ENCODE peak calls at places on chromosomes 12 and 14, in nine cellular contexts. One of them, this sample, is unnamed.

GRCh38 chr14:104149617-104150141 is 11.3 kb downstream of the KIF26A start:
- DNase-seq in IMR-90: no peak
- DNase-seq in AG10803: no peak
- DNase-seq in GM13977: no peak
- DNase-seq in heart left ventricle: no peak
- DNase-seq in left ventricle myocardium inferior: no peak
- DNase-seq in heart right ventricle: peak
- DNase-seq in stomach: no peak
- DNase-seq in colonic mucosa: no peak
- DNase-seq in this sample: no peak

GRCh38 chr12:57772429-57773322 is at the start of gene EEF1AKMT3:
- DNase-seq in IMR-90: peak
- DNase-seq in AG10803: peak
- DNase-seq in GM13977: no peak
- DNase-seq in heart left ventricle: peak
- DNase-seq in left ventricle myocardium inferior: peak
- DNase-seq in heart right ventricle: peak
- DNase-seq in stomach: peak
- DNase-seq in colonic mucosa: peak
- DNase-seq in this sample: peak

GRCh38 chr12:9235519-9235918 is 27.3 kb upstream of the PZP start:
- DNase-seq in IMR-90: no peak
- DNase-seq in AG10803: no peak
- DNase-seq in GM13977: no peak
- DNase-seq in heart left ventricle: no peak
- DNase-seq in left ventricle myocardium inferior: no peak
- DNase-seq in heart right ventricle: no peak
- DNase-seq in stomach: no peak
- DNase-seq in colonic mucosa: no peak
- DNase-seq in this sample: no peak

GRCh38 chr12:1836854-1837411 is 16.6 kb downstream of the LRTM2 start:
- DNase-seq in IMR-90: no peak
- DNase-seq in AG10803: no peak
- DNase-seq in GM13977: no peak
- DNase-seq in heart left ventricle: no peak
- DNase-seq in left ventricle myocardium inferior: no peak
- DNase-seq in heart right ventricle: no peak
- DNase-seq in stomach: no peak
- DNase-seq in colonic mucosa: no peak
- DNase-seq in this sample: no peak

GRCh38 chr12:57276935-57277563 is 26.1 kb upstream of the STAC3 start:
- DNase-seq in IMR-90: peak
- DNase-seq in AG10803: peak
- DNase-seq in GM13977: no peak
- DNase-seq in heart left ventricle: no peak
- DNase-seq in left ventricle myocardium inferior: no peak
- DNase-seq in heart right ventricle: no peak
- DNase-seq in stomach: peak
- DNase-seq in colonic mucosa: peak
- DNase-seq in this sample: peak

GRCh38 chr12:2893007-2893406 is 2.3 kb downstream of the TULP3 start:
- DNase-seq in IMR-90: peak
- DNase-seq in AG10803: peak
- DNase-seq in GM13977: no peak
- DNase-seq in heart left ventricle: no peak
- DNase-seq in left ventricle myocardium inferior: no peak
- DNase-seq in heart right ventricle: no peak
- DNase-seq in stomach: no peak
- DNase-seq in colonic mucosa: no peak
- DNase-seq in this sample: no peak

GRCh38 chr12:51371295-51371953 is 19.8 kb downstream of the GALNT6 start:
- DNase-seq in IMR-90: peak
- DNase-seq in AG10803: peak
- DNase-seq in GM13977: no peak
- DNase-seq in heart left ventricle: peak
- DNase-seq in left ventricle myocardium inferior: peak
- DNase-seq in heart right ventricle: no peak
- DNase-seq in stomach: peak
- DNase-seq in colonic mucosa: no peak
- DNase-seq in this sample: peak

GRCh38 chr12:56988207-56988739 is 18.1 kb downstream of the ZBTB39 start:
- DNase-seq in IMR-90: no peak
- DNase-seq in AG10803: no peak
- DNase-seq in GM13977: peak
- DNase-seq in heart left ventricle: peak
- DNase-seq in left ventricle myocardium inferior: no peak
- DNase-seq in heart right ventricle: peak
- DNase-seq in stomach: no peak
- DNase-seq in colonic mucosa: no peak
- DNase-seq in this sample: no peak

DNA sequence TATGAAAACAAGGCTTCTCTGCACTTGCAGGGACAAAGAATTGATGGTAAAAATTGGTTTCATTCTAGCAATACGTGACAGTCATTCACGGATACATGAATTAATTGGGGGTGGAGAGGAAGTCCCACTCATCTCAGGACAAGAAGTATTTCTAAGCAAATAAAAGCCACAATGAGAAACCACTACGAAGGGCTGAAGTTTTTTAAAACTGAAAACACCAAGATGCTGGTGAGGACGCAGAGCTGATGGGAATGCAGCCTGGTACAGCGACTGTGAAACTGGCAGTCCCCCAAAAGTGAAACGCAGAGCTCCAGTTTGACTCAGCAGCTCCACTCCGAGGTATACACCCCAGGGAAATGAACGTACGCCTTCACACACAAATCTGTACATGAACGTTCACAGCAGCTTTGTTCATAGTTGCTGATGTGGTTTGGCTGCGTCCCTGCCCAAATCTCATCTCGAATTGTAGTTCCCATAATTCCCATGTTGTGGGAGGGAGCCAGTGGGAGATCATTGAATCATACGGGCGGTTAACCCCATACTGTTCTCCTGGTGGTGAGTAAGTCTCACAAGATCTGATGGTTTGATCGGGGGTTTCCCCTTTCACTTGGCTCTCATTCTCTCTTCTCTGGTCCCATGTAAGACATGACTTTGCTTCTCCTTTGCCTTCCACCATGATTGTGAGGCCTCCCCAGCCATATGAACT is 89.0 kb downstream of the SCARB1 start:
- DNase-seq in IMR-90: peak
- DNase-seq in AG10803: peak
- DNase-seq in GM13977: peak
- DNase-seq in heart left ventricle: no peak
- DNase-seq in left ventricle myocardium inferior: no peak
- DNase-seq in heart right ventricle: no peak
- DNase-seq in stomach: no peak
- DNase-seq in colonic mucosa: no peak
- DNase-seq in this sample: no peak
- TF ChIP-seq CTCF in IMR-90: no peak
- TF ChIP-seq CTCF in AG10803: peak
- TF ChIP-seq CTCF in GM13977: no peak
- TF ChIP-seq CTCF in heart left ventricle: no peak
- TF ChIP-seq CTCF in left ventricle myocardium inferior: no peak
- TF ChIP-seq CTCF in heart right ventricle: no peak
- TF ChIP-seq CTCF in stomach: no peak
- TF ChIP-seq CTCF in colonic mucosa: no peak
- TF ChIP-seq CTCF in this sample: no peak

GRCh38 chr12:65384240-65384639 is 105.8 kb downstream of the MSRB3 start:
- DNase-seq in IMR-90: no peak
- DNase-seq in AG10803: no peak
- DNase-seq in GM13977: no peak
- DNase-seq in heart left ventricle: no peak
- DNase-seq in left ventricle myocardium inferior: no peak
- DNase-seq in heart right ventricle: no peak
- DNase-seq in stomach: no peak
- DNase-seq in colonic mucosa: no peak
- DNase-seq in this sample: no peak

GRCh38 chr12:65389436-65389835 is 111.0 kb downstream of the MSRB3 start:
- DNase-seq in IMR-90: no peak
- DNase-seq in AG10803: no peak
- DNase-seq in GM13977: no peak
- DNase-seq in heart left ventricle: no peak
- DNase-seq in left ventricle myocardium inferior: no peak
- DNase-seq in heart right ventricle: no peak
- DNase-seq in stomach: no peak
- DNase-seq in colonic mucosa: no peak
- DNase-seq in this sample: no peak

DNA sequence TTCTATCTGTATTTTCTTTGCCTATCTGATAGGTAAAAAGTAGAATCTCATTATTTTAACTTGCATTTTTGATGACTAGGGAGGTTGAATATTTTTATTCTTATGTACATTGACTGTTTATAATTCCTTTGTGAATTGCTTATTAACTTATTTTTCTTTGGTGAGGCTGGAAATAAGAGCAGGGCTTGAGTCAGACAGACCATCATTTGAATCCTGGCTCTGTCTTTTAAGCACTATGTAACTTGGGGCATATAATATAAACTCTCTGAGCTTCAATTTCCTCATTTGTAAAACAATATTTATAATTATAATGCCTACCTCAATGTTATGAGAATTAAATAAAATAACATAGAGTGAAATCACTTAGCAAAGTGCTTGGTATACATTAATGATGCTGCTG is 108.9 kb downstream of the MSRB3 start:
- DNase-seq in IMR-90: peak
- DNase-seq in AG10803: no peak
- DNase-seq in GM13977: no peak
- DNase-seq in heart left ventricle: no peak
- DNase-seq in left ventricle myocardium inferior: no peak
- DNase-seq in heart right ventricle: no peak
- DNase-seq in stomach: no peak
- DNase-seq in colonic mucosa: no peak
- DNase-seq in this sample: no peak
- TF ChIP-seq CTCF in IMR-90: no peak
- TF ChIP-seq CTCF in AG10803: no peak
- TF ChIP-seq CTCF in GM13977: no peak
- TF ChIP-seq CTCF in heart left ventricle: no peak
- TF ChIP-seq CTCF in left ventricle myocardium inferior: no peak
- TF ChIP-seq CTCF in heart right ventricle: no peak
- TF ChIP-seq CTCF in stomach: no peak
- TF ChIP-seq CTCF in colonic mucosa: no peak
- TF ChIP-seq CTCF in this sample: no peak

GRCh38 chr12:79634957-79635471 is 55.8 kb downstream of the PAWR start:
- DNase-seq in IMR-90: no peak
- DNase-seq in AG10803: peak
- DNase-seq in GM13977: no peak
- DNase-seq in heart left ventricle: no peak
- DNase-seq in left ventricle myocardium inferior: no peak
- DNase-seq in heart right ventricle: no peak
- DNase-seq in stomach: no peak
- DNase-seq in colonic mucosa: no peak
- DNase-seq in this sample: no peak
- TF ChIP-seq CTCF in IMR-90: no peak
- TF ChIP-seq CTCF in AG10803: no peak
- TF ChIP-seq CTCF in GM13977: no peak
- TF ChIP-seq CTCF in heart left ventricle: no peak
- TF ChIP-seq CTCF in left ventricle myocardium inferior: no peak
- TF ChIP-seq CTCF in heart right ventricle: no peak
- TF ChIP-seq CTCF in stomach: no peak
- TF ChIP-seq CTCF in colonic mucosa: no peak
- TF ChIP-seq CTCF in this sample: no peak

GRCh38 chr14:71322660-71323250 is 415.5 kb downstream of the PCNX1 start:
- DNase-seq in IMR-90: peak
- DNase-seq in AG10803: peak
- DNase-seq in GM13977: peak
- DNase-seq in heart left ventricle: no peak
- DNase-seq in left ventricle myocardium inferior: no peak
- DNase-seq in heart right ventricle: no peak
- DNase-seq in stomach: no peak
- DNase-seq in colonic mucosa: no peak
- DNase-seq in this sample: no peak

GRCh38 chr14:71321556-71322315 is 414.5 kb downstream of the PCNX1 start:
- DNase-seq in IMR-90: peak
- DNase-seq in AG10803: peak
- DNase-seq in GM13977: no peak
- DNase-seq in heart left ventricle: no peak
- DNase-seq in left ventricle myocardium inferior: no peak
- DNase-seq in heart right ventricle: no peak
- DNase-seq in stomach: no peak
- DNase-seq in colonic mucosa: peak
- DNase-seq in this sample: peak

GRCh38 chr14:71319646-71320045 is 412.4 kb downstream of the PCNX1 start:
- DNase-seq in IMR-90: peak
- DNase-seq in AG10803: peak
- DNase-seq in GM13977: peak
- DNase-seq in heart left ventricle: no peak
- DNase-seq in left ventricle myocardium inferior: no peak
- DNase-seq in heart right ventricle: no peak
- DNase-seq in stomach: no peak
- DNase-seq in colonic mucosa: no peak
- DNase-seq in this sample: no peak

GRCh38 chr14:71320107-71320733 is 413.0 kb downstream of the PCNX1 start:
- DNase-seq in IMR-90: peak
- DNase-seq in AG10803: peak
- DNase-seq in GM13977: peak
- DNase-seq in heart left ventricle: peak
- DNase-seq in left ventricle myocardium inferior: peak
- DNase-seq in heart right ventricle: peak
- DNase-seq in stomach: peak
- DNase-seq in colonic mucosa: peak
- DNase-seq in this sample: peak

GRCh38 chr14:71320734-71321555 is 413.7 kb downstream of the PCNX1 start:
- DNase-seq in IMR-90: peak
- DNase-seq in AG10803: peak
- DNase-seq in GM13977: peak
- DNase-seq in heart left ventricle: peak
- DNase-seq in left ventricle myocardium inferior: peak
- DNase-seq in heart right ventricle: peak
- DNase-seq in stomach: peak
- DNase-seq in colonic mucosa: peak
- DNase-seq in this sample: peak
- TF ChIP-seq CTCF in IMR-90: no peak
- TF ChIP-seq CTCF in AG10803: no peak
- TF ChIP-seq CTCF in GM13977: peak
- TF ChIP-seq CTCF in heart left ventricle: no peak
- TF ChIP-seq CTCF in left ventricle myocardium inferior: no peak
- TF ChIP-seq CTCF in heart right ventricle: peak
- TF ChIP-seq CTCF in stomach: no peak
- TF ChIP-seq CTCF in colonic mucosa: no peak
- TF ChIP-seq CTCF in this sample: no peak

This sample was measured in prostate gland.